ENCODE peak calls at places on chromosomes 13 and 19, in four cellular contexts. P, N, S and E are unnamed samples.

GRCh38 chr13:33290421-33290965 is 4.9 kb upstream of the STARD13 start:
- DNase-seq in N (no peak), S (no peak), P (no peak), E (no peak)

GRCh38 chr13:100517135-100517534 is 71.5 kb downstream of the GGACT start:
- DNase-seq in S (no peak), N (peak; percentile 43), P (no peak), E (no peak)

GRCh38 chr19:4380254-4380727 is 20.1 kb downstream of the SH3GL1 start:
- DNase-seq in N (peak; percentile 51), S (no peak), P (no peak), E (peak; percentile 71)

GRCh38 chr13:77475345-77476084 is 60.0 kb upstream of the SCEL start:
- DNase-seq in P (no peak), S (no peak), N (peak; percentile 15), E (no peak)

GRCh38 chr19:54337858-54338230 is 1.1 kb downstream of the LILRA4 start:
- DNase-seq in S (no peak), N (no peak), P (no peak), E (no peak)

GRCh38 chr19:17243854-17244617 is 1.7 kb downstream of the NR2F6 start:
- DNase-seq in P (peak; percentile 75), S (peak; percentile 71), N (peak; percentile 75), E (no peak)

GRCh38 chr13:39481493-39481892 is 121.5 kb downstream of the LHFPL6 start:
- DNase-seq in P (no peak), S (no peak), N (no peak), E (no peak)

GRCh38 chr19:56066152-56067023 is 54.7 kb downstream of the ZNF787 start:
- DNase-seq in N (peak; percentile 75), S (peak; percentile 76), P (peak; percentile 82), E (peak; percentile 51)

GRCh38 chr13:47126432-47126831 is 229.6 kb upstream of the HTR2A start:
- DNase-seq in P (no peak), S (no peak), N (no peak), E (no peak)

GRCh38 chr13:25335856-25336255 is 34.4 kb downstream of the NUP58 start:
- DNase-seq in P (no peak), S (peak; percentile 26), N (no peak), E (no peak)

GRCh38 chr13:34358811-34359513 is 541.0 kb downstream of the RFC3 start:
- DNase-seq in S (peak; percentile 85), N (no peak), P (no peak), E (no peak)

GRCh38 chr13:36553501-36553900 is 120.3 kb upstream of the SERTM1 start:
- DNase-seq in S (peak; percentile 25), P (no peak), N (no peak), E (no peak)

GRCh38 chr19:38711726-38712153 is 32.5 kb downstream of the CAPN12 start:
- DNase-seq in S (no peak), N (no peak), P (no peak), E (no peak)

GRCh38 chr13:30581582-30581981 is 36.1 kb upstream of the USPL1 start:
- DNase-seq in P (peak; percentile 69), S (peak; percentile 26), N (no peak), E (peak; percentile 21)

GRCh38 chr19:38229585-38230073 is 5.6 kb upstream of the DPF1 start:
- DNase-seq in N (peak; percentile 40), P (peak; percentile 79), S (peak; percentile 93), E (peak; percentile 47)

GRCh38 chr13:111184685-111185401 is 69.7 kb downstream of the ARHGEF7 start:
- DNase-seq in P (no peak), N (no peak), S (no peak), E (peak; percentile 61)

GRCh38 chr19:7870571-7871279 is 3.5 kb downstream of the PRR36 start:
- DNase-seq in P (peak; percentile 96), S (no peak), N (peak; percentile 88), E (no peak)

GRCh38 chr19:36081894-36082293 is 27.2 kb downstream of the WDR62 start:
- DNase-seq in P (no peak), N (no peak), S (no peak), E (no peak)

GRCh38 chr19:36008336-36008978 is at the start of gene SYNE4:
- DNase-seq in P (peak; percentile 93), S (no peak), N (peak; percentile 79), E (no peak)

GRCh38 chr19:12564016-12564664 is 12.9 kb upstream of the ZNF564 start:
- DNase-seq in S (peak; percentile 96), N (peak; percentile 86), P (peak; percentile 91), E (peak; percentile 86)

GRCh38 chr13:43329702-43330101 is 306.3 kb downstream of the DNAJC15 start:
- DNase-seq in S (no peak), P (peak; percentile 12), N (no peak), E (no peak)

GRCh38 chr19:3047307-3048189 is 14.7 kb downstream of the TLE5 start:
- DNase-seq in S (peak; percentile 89), N (peak; percentile 82), P (peak; percentile 92), E (peak; percentile 66)

GRCh38 chr19:49801966-49802661 is 11.0 kb downstream of the FUZ start:
- DNase-seq in N (peak; percentile 90), P (peak; percentile 93), S (peak; percentile 77), E (no peak)

GRCh38 chr13:27043013-27043412 is 128.6 kb downstream of the USP12 start:
- DNase-seq in N (no peak), S (peak; percentile 96), P (peak; percentile 27), E (no peak)

GRCh38 chr13:20101467-20102316 is 59.2 kb downstream of the GJA3 start:
- DNase-seq in S (no peak), P (no peak), N (no peak), E (no peak)

DNA sequence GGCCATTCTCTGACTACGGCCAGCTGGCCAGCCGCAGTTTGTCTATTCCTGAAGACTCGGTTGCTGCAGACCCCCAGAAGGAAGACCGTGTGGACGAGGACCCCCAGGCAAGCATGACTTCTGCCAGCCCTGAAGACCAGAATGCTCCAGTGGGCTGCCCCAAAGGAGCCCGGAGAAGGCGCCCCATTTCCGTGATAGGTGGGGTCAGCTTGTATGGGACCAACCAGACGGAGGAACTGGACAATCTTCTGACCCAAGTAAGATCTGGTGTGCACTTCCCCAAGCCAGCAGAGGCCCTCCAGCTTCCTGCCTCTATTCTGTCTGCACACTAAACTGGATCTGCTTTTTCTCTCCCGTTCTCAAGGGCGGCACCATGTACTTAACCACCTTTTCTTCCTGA is 59.8 kb upstream of the C1QTNF9 start:
- DNase-seq in S (no peak), P (no peak), N (no peak), E (no peak)
- H3K4me3 ChIP-seq in S (no peak overlapping the region), P (no peak overlapping the region), N (no peak overlapping the region), E (no peak overlapping the region)

DNA sequence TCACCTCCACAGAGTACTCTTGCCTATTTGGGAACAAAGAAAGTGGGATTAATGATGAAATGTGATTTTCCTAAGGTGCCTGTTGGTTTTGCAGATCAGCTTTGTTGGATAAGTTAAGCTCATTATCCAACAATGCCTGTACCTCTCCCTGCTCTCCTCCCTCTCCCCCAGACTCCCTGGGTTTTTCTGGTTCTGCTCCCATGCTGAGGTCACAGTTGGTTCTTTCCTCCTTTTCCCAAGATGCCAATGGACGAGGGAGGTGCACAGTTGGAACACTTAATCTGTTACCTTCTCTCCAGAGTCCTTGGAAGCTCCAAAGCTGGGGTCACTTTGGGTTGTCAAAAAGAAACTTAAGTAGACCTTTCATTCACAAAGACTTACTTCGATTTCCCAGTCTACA is 1.6 kb downstream of the OXGR1 start:
- DNase-seq in N (no peak), S (no peak), P (no peak), E (no peak)
- H3K27me3 ChIP-seq in N (no peaks in the 10 kb centered on the region), S (peaks cover 54% of the 10 kb centered on the region), P (peaks cover 56% of the 10 kb centered on the region), E (no peaks in the 10 kb centered on the region)

DNA sequence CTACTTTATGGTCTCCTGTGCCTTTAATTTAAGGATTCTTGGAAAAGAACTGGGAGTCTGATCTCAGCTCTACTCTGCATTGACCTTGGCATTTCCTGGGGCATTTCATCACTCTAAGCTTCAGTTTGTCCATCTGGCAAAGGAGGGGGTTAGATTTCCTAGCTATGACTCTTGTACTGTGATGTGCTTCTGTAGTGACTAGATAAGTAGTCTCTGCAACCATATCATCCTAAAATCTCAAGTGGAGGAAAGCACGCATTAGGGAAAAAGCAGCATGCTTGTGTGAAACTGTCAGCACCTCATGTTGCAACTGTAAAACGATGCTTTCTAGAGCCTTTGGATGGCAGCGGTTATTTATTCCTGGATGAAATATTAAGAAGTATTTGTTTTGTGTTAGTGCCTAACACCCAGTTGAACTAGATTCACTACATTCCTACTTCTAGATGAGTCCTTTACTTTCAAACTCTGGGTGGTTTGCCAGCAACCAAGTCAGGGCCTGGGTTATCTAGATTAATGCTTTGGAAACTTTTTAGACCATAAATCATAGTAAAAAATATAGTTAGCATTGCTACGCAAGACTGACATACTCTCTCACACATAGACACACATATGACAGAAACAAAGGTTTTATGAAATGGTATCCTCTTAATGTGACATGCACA is 6.8 kb downstream of the WDFY2 start:
- DNase-seq in P (peak; percentile 33), S (peak; percentile 84), N (no peak), E (no peak)
- H3K4me3 ChIP-seq in P (no peak overlapping the region), S (peak overlapping the region; percentile 63), N (peak overlapping the region; percentile 8), E (no peak overlapping the region)

GRCh38 chr13:70385852-70386251 is 277.6 kb upstream of the KLHL1 start:
- DNase-seq in S (no peak), N (no peak), P (no peak), E (no peak)
- H3K27me3 ChIP-seq in S (no peaks in the 10 kb centered on the region), N (no peaks in the 10 kb centered on the region), P (peaks cover 5% of the 10 kb centered on the region), E (no peaks in the 10 kb centered on the region)

GRCh38 chr13:44373601-44374347 is at the start of gene SERP2:
- DNase-seq in N (peak; percentile 33), P (peak; percentile 84), S (peak; percentile 21), E (no peak)
- H3K4me3 ChIP-seq in N (peak within 1 kb of the TSS; percentile 51), P (peak within 1 kb of the TSS; percentile 85), S (peak within 1 kb of the TSS; percentile 79), E (no peak within 1 kb of the TSS)

GRCh38 chr19:46077815-46078167 is 37.0 kb upstream of the IGFL4 start:
- DNase-seq in S (no peak), N (no peak), P (no peak), E (no peak)
- H3K27me3 ChIP-seq in S (peaks cover 36% of the 10 kb centered on the region), N (no peaks in the 10 kb centered on the region), P (peaks cover 51% of the 10 kb centered on the region), E (peaks cover 22% of the 10 kb centered on the region)

DNA sequence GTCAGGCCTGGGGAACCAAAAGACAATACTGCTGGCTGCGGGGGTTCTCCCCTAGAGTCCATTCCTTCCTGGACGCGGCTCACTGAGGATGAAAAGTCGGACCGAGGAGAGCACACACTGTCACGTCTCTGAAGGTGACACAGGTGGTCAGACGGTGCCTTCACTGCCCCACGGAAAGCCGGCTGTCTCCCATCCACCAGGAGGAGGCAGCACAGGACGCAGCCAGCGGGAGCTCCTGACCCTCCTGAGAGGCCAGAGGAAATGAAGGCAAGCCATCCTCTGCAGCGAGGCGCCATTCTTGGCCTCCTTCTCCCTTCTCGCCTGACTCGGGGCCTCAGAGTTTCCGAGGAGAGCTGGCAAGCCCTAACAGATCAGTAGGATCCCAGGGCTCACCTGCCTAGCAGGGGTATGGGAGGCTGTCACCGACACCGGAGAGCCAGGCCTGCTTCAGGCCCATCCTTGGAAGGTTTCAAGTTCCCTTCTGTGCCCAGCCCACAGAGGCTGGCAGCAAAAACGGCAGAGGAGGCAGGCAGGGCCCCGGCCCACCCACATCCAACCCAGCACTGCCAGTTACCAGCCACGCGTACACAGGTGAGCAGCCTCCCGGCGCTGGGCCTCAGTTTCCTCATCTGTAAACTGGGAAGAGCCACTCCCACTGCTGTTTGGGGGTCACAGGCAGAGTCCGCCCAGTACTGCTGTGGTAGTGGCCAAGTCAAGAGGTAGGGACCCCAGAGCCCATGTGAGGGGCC is 4.5 kb downstream of the REXO1 start:
- DNase-seq in P (peak; percentile 73), S (no peak), N (peak; percentile 29), E (no peak)
- H3K4me3 ChIP-seq in P (no peak overlapping the region), S (no peak overlapping the region), N (no peak overlapping the region), E (no peak overlapping the region)

DNA sequence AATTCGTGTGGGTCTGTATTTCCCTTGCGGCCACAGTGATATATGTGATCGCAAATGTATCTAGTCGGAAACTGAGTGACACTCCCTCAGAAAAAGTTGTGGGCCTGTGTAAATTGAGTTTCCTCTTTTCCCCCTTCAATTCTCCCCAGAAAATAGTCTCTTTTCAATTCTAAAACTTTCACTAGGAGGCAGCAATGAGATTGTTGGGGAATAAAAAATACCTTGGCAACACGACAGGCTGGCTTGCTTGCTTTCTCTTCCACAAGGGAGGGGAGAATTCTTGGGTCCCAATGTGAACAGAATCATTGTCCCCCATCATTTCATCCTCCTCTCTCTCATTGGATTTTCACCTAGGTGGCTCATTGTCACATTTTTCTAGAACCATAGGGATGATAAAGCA is 3.7 kb upstream of the SOX21 start:
- DNase-seq in N (no peak), P (peak; percentile 71), S (no peak), E (no peak)
- H3K27me3 ChIP-seq in N (peaks cover 2% of the 10 kb centered on the region), P (peaks cover 41% of the 10 kb centered on the region), S (peaks cover 29% of the 10 kb centered on the region), E (peaks cover 13% of the 10 kb centered on the region)